ENCODE peak calls at places on chromosomes 3 and 15, in eight cellular contexts. One of them, this sample, is unnamed.

GRCh38 chr15:82663186-82663600 is 16.0 kb upstream of the CPEB1 start:
- DNase-seq in NCI-H2227 treated with DMSO at 0.1 percent for 48 hours: no peak
- DNase-seq in pancreas: peak
- DNase-seq in hypothalamus: no peak
- DNase-seq in T47D: peak
- DNase-seq in CD8-positive, alpha-beta memory T cell: peak
- DNase-seq in SK-MEL-5: peak
- DNase-seq in HEK293T: peak
- DNase-seq in this sample: peak

GRCh38 chr15:33068531-33068990 is 126.0 kb downstream of the FMN1 start:
- DNase-seq in NCI-H2227 treated with DMSO at 0.1 percent for 48 hours: no peak
- DNase-seq in pancreas: no peak
- DNase-seq in hypothalamus: no peak
- DNase-seq in T47D: peak
- DNase-seq in CD8-positive, alpha-beta memory T cell: no peak
- DNase-seq in SK-MEL-5: no peak
- DNase-seq in HEK293T: no peak
- DNase-seq in this sample: peak

GRCh38 chr3:116663161-116663885 is 46.3 kb upstream of the TUSC7 start:
- DNase-seq in NCI-H2227 treated with DMSO at 0.1 percent for 48 hours: no peak
- DNase-seq in pancreas: no peak
- DNase-seq in hypothalamus: no peak
- DNase-seq in T47D: no peak
- DNase-seq in CD8-positive, alpha-beta memory T cell: no peak
- DNase-seq in SK-MEL-5: no peak
- DNase-seq in HEK293T: peak
- DNase-seq in this sample: no peak

GRCh38 chr15:101162701-101163483 is 89.0 kb downstream of the CHSY1 start:
- DNase-seq in NCI-H2227 treated with DMSO at 0.1 percent for 48 hours: no peak
- DNase-seq in pancreas: peak
- DNase-seq in hypothalamus: no peak
- DNase-seq in T47D: no peak
- DNase-seq in CD8-positive, alpha-beta memory T cell: no peak
- DNase-seq in SK-MEL-5: no peak
- DNase-seq in HEK293T: no peak
- DNase-seq in this sample: no peak

GRCh38 chr15:100105101-100105500 is 236.7 kb downstream of the ADAMTS17 start:
- DNase-seq in NCI-H2227 treated with DMSO at 0.1 percent for 48 hours: no peak
- DNase-seq in pancreas: no peak
- DNase-seq in hypothalamus: no peak
- DNase-seq in T47D: no peak
- DNase-seq in CD8-positive, alpha-beta memory T cell: no peak
- DNase-seq in SK-MEL-5: no peak
- DNase-seq in HEK293T: no peak
- DNase-seq in this sample: no peak

GRCh38 chr3:61901481-61901880 is 340.1 kb downstream of the PTPRG start:
- DNase-seq in NCI-H2227 treated with DMSO at 0.1 percent for 48 hours: no peak
- DNase-seq in pancreas: no peak
- DNase-seq in hypothalamus: no peak
- DNase-seq in T47D: no peak
- DNase-seq in CD8-positive, alpha-beta memory T cell: no peak
- DNase-seq in SK-MEL-5: no peak
- DNase-seq in HEK293T: no peak
- DNase-seq in this sample: no peak

GRCh38 chr15:74517096-74517495 is 23.9 kb upstream of the ARID3B start:
- DNase-seq in NCI-H2227 treated with DMSO at 0.1 percent for 48 hours: no peak
- DNase-seq in pancreas: no peak
- DNase-seq in hypothalamus: no peak
- DNase-seq in T47D: no peak
- DNase-seq in CD8-positive, alpha-beta memory T cell: no peak
- DNase-seq in SK-MEL-5: no peak
- DNase-seq in HEK293T: no peak
- DNase-seq in this sample: peak

GRCh38 chr3:187689984-187690383 is 12.4 kb downstream of the RTP2 start:
- DNase-seq in NCI-H2227 treated with DMSO at 0.1 percent for 48 hours: no peak
- DNase-seq in pancreas: no peak
- DNase-seq in hypothalamus: no peak
- DNase-seq in T47D: no peak
- DNase-seq in CD8-positive, alpha-beta memory T cell: no peak
- DNase-seq in SK-MEL-5: no peak
- DNase-seq in HEK293T: no peak
- DNase-seq in this sample: no peak

GRCh38 chr3:100256724-100257123 is 4.1 kb upstream of the TBC1D23 start:
- DNase-seq in NCI-H2227 treated with DMSO at 0.1 percent for 48 hours: no peak
- DNase-seq in pancreas: no peak
- DNase-seq in hypothalamus: no peak
- DNase-seq in T47D: no peak
- DNase-seq in CD8-positive, alpha-beta memory T cell: no peak
- DNase-seq in SK-MEL-5: no peak
- DNase-seq in HEK293T: no peak
- DNase-seq in this sample: no peak

GRCh38 chr15:71254503-71254902 is 139.2 kb downstream of the THSD4 start:
- DNase-seq in NCI-H2227 treated with DMSO at 0.1 percent for 48 hours: no peak
- DNase-seq in pancreas: no peak
- DNase-seq in hypothalamus: no peak
- DNase-seq in T47D: no peak
- DNase-seq in CD8-positive, alpha-beta memory T cell: no peak
- DNase-seq in SK-MEL-5: no peak
- DNase-seq in HEK293T: no peak
- DNase-seq in this sample: no peak

GRCh38 chr3:33749546-33750215 is 31.6 kb upstream of the CLASP2 start:
- DNase-seq in NCI-H2227 treated with DMSO at 0.1 percent for 48 hours: no peak
- DNase-seq in pancreas: no peak
- DNase-seq in hypothalamus: no peak
- DNase-seq in T47D: no peak
- DNase-seq in CD8-positive, alpha-beta memory T cell: no peak
- DNase-seq in SK-MEL-5: no peak
- DNase-seq in HEK293T: no peak
- DNase-seq in this sample: peak

GRCh38 chr3:133330043-133330442 is 69.8 kb upstream of the BFSP2 start:
- DNase-seq in NCI-H2227 treated with DMSO at 0.1 percent for 48 hours: peak
- DNase-seq in pancreas: no peak
- DNase-seq in hypothalamus: no peak
- DNase-seq in T47D: no peak
- DNase-seq in CD8-positive, alpha-beta memory T cell: no peak
- DNase-seq in SK-MEL-5: no peak
- DNase-seq in HEK293T: peak
- DNase-seq in this sample: no peak

GRCh38 chr15:38518084-38518483 is 46.5 kb downstream of the RASGRP1 start:
- DNase-seq in NCI-H2227 treated with DMSO at 0.1 percent for 48 hours: no peak
- DNase-seq in pancreas: no peak
- DNase-seq in hypothalamus: no peak
- DNase-seq in T47D: no peak
- DNase-seq in CD8-positive, alpha-beta memory T cell: no peak
- DNase-seq in SK-MEL-5: no peak
- DNase-seq in HEK293T: no peak
- DNase-seq in this sample: no peak

GRCh38 chr15:79154491-79155182 is 64.1 kb upstream of the RASGRF1 start:
- DNase-seq in NCI-H2227 treated with DMSO at 0.1 percent for 48 hours: peak
- DNase-seq in pancreas: no peak
- DNase-seq in hypothalamus: no peak
- DNase-seq in T47D: no peak
- DNase-seq in CD8-positive, alpha-beta memory T cell: no peak
- DNase-seq in SK-MEL-5: no peak
- DNase-seq in HEK293T: no peak
- DNase-seq in this sample: no peak

GRCh38 chr15:53693729-53694533 is 65.5 kb downstream of the WDR72 start:
- DNase-seq in NCI-H2227 treated with DMSO at 0.1 percent for 48 hours: no peak
- DNase-seq in pancreas: peak
- DNase-seq in hypothalamus: no peak
- DNase-seq in T47D: no peak
- DNase-seq in CD8-positive, alpha-beta memory T cell: no peak
- DNase-seq in SK-MEL-5: peak
- DNase-seq in HEK293T: no peak
- DNase-seq in this sample: peak

GRCh38 chr3:87691109-87691508 is 367.7 kb downstream of the CGGBP1 start:
- DNase-seq in NCI-H2227 treated with DMSO at 0.1 percent for 48 hours: no peak
- DNase-seq in pancreas: no peak
- DNase-seq in hypothalamus: no peak
- DNase-seq in T47D: no peak
- DNase-seq in CD8-positive, alpha-beta memory T cell: no peak
- DNase-seq in SK-MEL-5: no peak
- DNase-seq in HEK293T: no peak
- DNase-seq in this sample: peak

GRCh38 chr3:119741701-119742100 is 38.9 kb downstream of the CFAP91 start:
- DNase-seq in NCI-H2227 treated with DMSO at 0.1 percent for 48 hours: no peak
- DNase-seq in pancreas: no peak
- DNase-seq in hypothalamus: no peak
- DNase-seq in T47D: no peak
- DNase-seq in CD8-positive, alpha-beta memory T cell: no peak
- DNase-seq in SK-MEL-5: no peak
- DNase-seq in HEK293T: no peak
- DNase-seq in this sample: no peak

GRCh38 chr3:24242012-24242698 is 252.5 kb downstream of the THRB start:
- DNase-seq in NCI-H2227 treated with DMSO at 0.1 percent for 48 hours: peak
- DNase-seq in pancreas: no peak
- DNase-seq in hypothalamus: no peak
- DNase-seq in T47D: no peak
- DNase-seq in CD8-positive, alpha-beta memory T cell: no peak
- DNase-seq in SK-MEL-5: peak
- DNase-seq in HEK293T: no peak
- DNase-seq in this sample: peak

GRCh38 chr3:159936541-159936940 is 52.1 kb upstream of the IL12A start:
- DNase-seq in NCI-H2227 treated with DMSO at 0.1 percent for 48 hours: no peak
- DNase-seq in pancreas: no peak
- DNase-seq in hypothalamus: no peak
- DNase-seq in T47D: no peak
- DNase-seq in CD8-positive, alpha-beta memory T cell: no peak
- DNase-seq in SK-MEL-5: no peak
- DNase-seq in HEK293T: no peak
- DNase-seq in this sample: no peak

GRCh38 chr15:74821091-74821789 is 5.2 kb upstream of the CPLX3 start:
- DNase-seq in NCI-H2227 treated with DMSO at 0.1 percent for 48 hours: no peak
- DNase-seq in pancreas: no peak
- DNase-seq in hypothalamus: no peak
- DNase-seq in T47D: no peak
- DNase-seq in CD8-positive, alpha-beta memory T cell: no peak
- DNase-seq in SK-MEL-5: no peak
- DNase-seq in HEK293T: no peak
- DNase-seq in this sample: peak

This sample was measured in bronchial epithelial cell.